ENCODE peak calls at places on chromosomes 7 and 10, in ten cellular contexts. One of them, this sample, is unnamed.
A peak's percentile ranks its signal among the peaks of the same experiment; 100 is the strongest.

GRCh38 chr7:140983802-140984201 is 30.9 kb downstream of the MRPS33 start:
- DNase-seq in stimulated activated CD4-positive, alpha-beta T cell treated with anti-CD3 and anti-CD28 coated beads, Interleukin-1b, Interleukin-23, amount 100 ng/mL, for 4 hours: no peak
- DNase-seq in Ammon's horn: no peak
- DNase-seq in EL: peak; percentile 5
- DNase-seq in AG09309: no peak
- DNase-seq in skeletal muscle cell: no peak
- DNase-seq in anterior cingulate cortex: no peak
- DNase-seq in NCI-H2029: no peak
- DNase-seq in amygdala: no peak
- DNase-seq in GM04504: no peak
- DNase-seq in this sample: no peak

GRCh38 chr7:23530355-23530754 is 1.4 kb downstream of the TRA2A start:
- DNase-seq in stimulated activated CD4-positive, alpha-beta T cell treated with anti-CD3 and anti-CD28 coated beads, Interleukin-1b, Interleukin-23, amount 100 ng/mL, for 4 hours: no peak
- DNase-seq in Ammon's horn: peak; percentile 6
- DNase-seq in EL: peak; percentile 30
- DNase-seq in AG09309: no peak
- DNase-seq in skeletal muscle cell: no peak
- DNase-seq in anterior cingulate cortex: no peak
- DNase-seq in NCI-H2029: peak; percentile 18
- DNase-seq in amygdala: no peak
- DNase-seq in GM04504: peak; percentile 7
- DNase-seq in this sample: no peak

GRCh38 chr7:39682042-39682441 is 58.7 kb downstream of the RALA start:
- DNase-seq in stimulated activated CD4-positive, alpha-beta T cell treated with anti-CD3 and anti-CD28 coated beads, Interleukin-1b, Interleukin-23, amount 100 ng/mL, for 4 hours: no peak
- DNase-seq in Ammon's horn: no peak
- DNase-seq in EL: no peak
- DNase-seq in AG09309: no peak
- DNase-seq in skeletal muscle cell: no peak
- DNase-seq in anterior cingulate cortex: no peak
- DNase-seq in NCI-H2029: no peak
- DNase-seq in amygdala: no peak
- DNase-seq in GM04504: no peak
- DNase-seq in this sample: no peak

GRCh38 chr7:22569586-22570321 is 69.8 kb upstream of the STEAP1B start:
- DNase-seq in stimulated activated CD4-positive, alpha-beta T cell treated with anti-CD3 and anti-CD28 coated beads, Interleukin-1b, Interleukin-23, amount 100 ng/mL, for 4 hours: no peak
- DNase-seq in Ammon's horn: peak; percentile 69
- DNase-seq in EL: peak; percentile 86
- DNase-seq in AG09309: peak; percentile 88
- DNase-seq in skeletal muscle cell: no peak
- DNase-seq in anterior cingulate cortex: peak; percentile 8
- DNase-seq in NCI-H2029: no peak
- DNase-seq in amygdala: no peak
- DNase-seq in GM04504: no peak
- DNase-seq in this sample: no peak

GRCh38 chr10:63919576-63920279 is 398.5 kb downstream of the REEP3 start:
- DNase-seq in stimulated activated CD4-positive, alpha-beta T cell treated with anti-CD3 and anti-CD28 coated beads, Interleukin-1b, Interleukin-23, amount 100 ng/mL, for 4 hours: no peak
- DNase-seq in Ammon's horn: no peak
- DNase-seq in EL: no peak
- DNase-seq in AG09309: no peak
- DNase-seq in skeletal muscle cell: no peak
- DNase-seq in anterior cingulate cortex: no peak
- DNase-seq in NCI-H2029: no peak
- DNase-seq in amygdala: no peak
- DNase-seq in GM04504: no peak
- DNase-seq in this sample: no peak

GRCh38 chr7:107856806-107857540 is 34.0 kb upstream of the DLD start:
- DNase-seq in stimulated activated CD4-positive, alpha-beta T cell treated with anti-CD3 and anti-CD28 coated beads, Interleukin-1b, Interleukin-23, amount 100 ng/mL, for 4 hours: no peak
- DNase-seq in Ammon's horn: no peak
- DNase-seq in EL: no peak
- DNase-seq in AG09309: no peak
- DNase-seq in skeletal muscle cell: no peak
- DNase-seq in anterior cingulate cortex: no peak
- DNase-seq in NCI-H2029: no peak
- DNase-seq in amygdala: no peak
- DNase-seq in GM04504: no peak
- DNase-seq in this sample: no peak

GRCh38 chr7:120583835-120584586 is 273.9 kb downstream of the TSPAN12 start:
- DNase-seq in stimulated activated CD4-positive, alpha-beta T cell treated with anti-CD3 and anti-CD28 coated beads, Interleukin-1b, Interleukin-23, amount 100 ng/mL, for 4 hours: no peak
- DNase-seq in Ammon's horn: no peak
- DNase-seq in EL: peak; percentile 94
- DNase-seq in AG09309: no peak
- DNase-seq in skeletal muscle cell: peak; percentile 71
- DNase-seq in anterior cingulate cortex: no peak
- DNase-seq in NCI-H2029: no peak
- DNase-seq in amygdala: no peak
- DNase-seq in GM04504: peak; percentile 61
- DNase-seq in this sample: no peak

GRCh38 chr10:96279219-96279641 is 7.9 kb upstream of the BLNK start:
- DNase-seq in stimulated activated CD4-positive, alpha-beta T cell treated with anti-CD3 and anti-CD28 coated beads, Interleukin-1b, Interleukin-23, amount 100 ng/mL, for 4 hours: no peak
- DNase-seq in Ammon's horn: no peak
- DNase-seq in EL: no peak
- DNase-seq in AG09309: no peak
- DNase-seq in skeletal muscle cell: no peak
- DNase-seq in anterior cingulate cortex: no peak
- DNase-seq in NCI-H2029: no peak
- DNase-seq in amygdala: no peak
- DNase-seq in GM04504: no peak
- DNase-seq in this sample: no peak

GRCh38 chr7:112603673-112604072 is 122.9 kb downstream of the LSMEM1 start:
- DNase-seq in stimulated activated CD4-positive, alpha-beta T cell treated with anti-CD3 and anti-CD28 coated beads, Interleukin-1b, Interleukin-23, amount 100 ng/mL, for 4 hours: no peak
- DNase-seq in Ammon's horn: no peak
- DNase-seq in EL: no peak
- DNase-seq in AG09309: no peak
- DNase-seq in skeletal muscle cell: no peak
- DNase-seq in anterior cingulate cortex: no peak
- DNase-seq in NCI-H2029: no peak
- DNase-seq in amygdala: no peak
- DNase-seq in GM04504: no peak
- DNase-seq in this sample: no peak

GRCh38 chr10:28250782-28251181 is 52.1 kb downstream of the MPP7 start:
- DNase-seq in stimulated activated CD4-positive, alpha-beta T cell treated with anti-CD3 and anti-CD28 coated beads, Interleukin-1b, Interleukin-23, amount 100 ng/mL, for 4 hours: no peak
- DNase-seq in Ammon's horn: no peak
- DNase-seq in EL: peak; percentile 39
- DNase-seq in AG09309: peak; percentile 25
- DNase-seq in skeletal muscle cell: no peak
- DNase-seq in anterior cingulate cortex: no peak
- DNase-seq in NCI-H2029: no peak
- DNase-seq in amygdala: no peak
- DNase-seq in GM04504: peak; percentile 6
- DNase-seq in this sample: no peak

GRCh38 chr7:6653101-6653995 is 16.2 kb downstream of the ZNF316 start:
- DNase-seq in stimulated activated CD4-positive, alpha-beta T cell treated with anti-CD3 and anti-CD28 coated beads, Interleukin-1b, Interleukin-23, amount 100 ng/mL, for 4 hours: no peak
- DNase-seq in Ammon's horn: no peak
- DNase-seq in EL: no peak
- DNase-seq in AG09309: no peak
- DNase-seq in skeletal muscle cell: no peak
- DNase-seq in anterior cingulate cortex: no peak
- DNase-seq in NCI-H2029: no peak
- DNase-seq in amygdala: no peak
- DNase-seq in GM04504: no peak
- DNase-seq in this sample: no peak

GRCh38 chr7:130205084-130205947 is at the start of gene TMEM209:
- DNase-seq in stimulated activated CD4-positive, alpha-beta T cell treated with anti-CD3 and anti-CD28 coated beads, Interleukin-1b, Interleukin-23, amount 100 ng/mL, for 4 hours: peak; percentile 84
- DNase-seq in Ammon's horn: peak; percentile 96
- DNase-seq in EL: peak; percentile 97
- DNase-seq in AG09309: peak; percentile 85
- DNase-seq in skeletal muscle cell: peak; percentile 90
- DNase-seq in anterior cingulate cortex: peak; percentile 96
- DNase-seq in NCI-H2029: peak; percentile 97
- DNase-seq in amygdala: peak; percentile 96
- DNase-seq in GM04504: peak; percentile 92
- DNase-seq in this sample: peak; percentile 92

GRCh38 chr7:103065666-103066065 is 8.9 kb downstream of the FBXL13 start:
- DNase-seq in stimulated activated CD4-positive, alpha-beta T cell treated with anti-CD3 and anti-CD28 coated beads, Interleukin-1b, Interleukin-23, amount 100 ng/mL, for 4 hours: peak; percentile 36
- DNase-seq in Ammon's horn: no peak
- DNase-seq in EL: peak; percentile 58
- DNase-seq in AG09309: no peak
- DNase-seq in skeletal muscle cell: no peak
- DNase-seq in anterior cingulate cortex: no peak
- DNase-seq in NCI-H2029: no peak
- DNase-seq in amygdala: no peak
- DNase-seq in GM04504: no peak
- DNase-seq in this sample: no peak

GRCh38 chr10:11555556-11555955 is 55.9 kb downstream of the USP6NL start:
- DNase-seq in stimulated activated CD4-positive, alpha-beta T cell treated with anti-CD3 and anti-CD28 coated beads, Interleukin-1b, Interleukin-23, amount 100 ng/mL, for 4 hours: no peak
- DNase-seq in Ammon's horn: no peak
- DNase-seq in EL: no peak
- DNase-seq in AG09309: no peak
- DNase-seq in skeletal muscle cell: no peak
- DNase-seq in anterior cingulate cortex: no peak
- DNase-seq in NCI-H2029: no peak
- DNase-seq in amygdala: no peak
- DNase-seq in GM04504: no peak
- DNase-seq in this sample: no peak

GRCh38 chr10:110336111-110336721 is 31.5 kb upstream of the SMNDC1 start:
- DNase-seq in stimulated activated CD4-positive, alpha-beta T cell treated with anti-CD3 and anti-CD28 coated beads, Interleukin-1b, Interleukin-23, amount 100 ng/mL, for 4 hours: no peak
- DNase-seq in Ammon's horn: peak; percentile 17
- DNase-seq in EL: peak; percentile 97
- DNase-seq in AG09309: peak; percentile 96
- DNase-seq in skeletal muscle cell: peak; percentile 97
- DNase-seq in anterior cingulate cortex: no peak
- DNase-seq in NCI-H2029: no peak
- DNase-seq in amygdala: no peak
- DNase-seq in GM04504: peak; percentile 95
- DNase-seq in this sample: no peak

GRCh38 chr7:2680792-2681490 is 7.1 kb upstream of the AMZ1 start:
- DNase-seq in stimulated activated CD4-positive, alpha-beta T cell treated with anti-CD3 and anti-CD28 coated beads, Interleukin-1b, Interleukin-23, amount 100 ng/mL, for 4 hours: peak; percentile 50
- DNase-seq in Ammon's horn: peak; percentile 92
- DNase-seq in EL: peak; percentile 68
- DNase-seq in AG09309: no peak
- DNase-seq in skeletal muscle cell: no peak
- DNase-seq in anterior cingulate cortex: peak; percentile 91
- DNase-seq in NCI-H2029: peak; percentile 74
- DNase-seq in amygdala: peak; percentile 79
- DNase-seq in GM04504: peak; percentile 40
- DNase-seq in this sample: no peak

GRCh38 chr10:122294006-122294405 is 22.9 kb downstream of the BTBD16 start:
- DNase-seq in stimulated activated CD4-positive, alpha-beta T cell treated with anti-CD3 and anti-CD28 coated beads, Interleukin-1b, Interleukin-23, amount 100 ng/mL, for 4 hours: no peak
- DNase-seq in Ammon's horn: no peak
- DNase-seq in EL: no peak
- DNase-seq in AG09309: no peak
- DNase-seq in skeletal muscle cell: no peak
- DNase-seq in anterior cingulate cortex: no peak
- DNase-seq in NCI-H2029: no peak
- DNase-seq in amygdala: no peak
- DNase-seq in GM04504: no peak
- DNase-seq in this sample: no peak

GRCh38 chr7:131556055-131556911 is at the start of gene PODXL:
- DNase-seq in stimulated activated CD4-positive, alpha-beta T cell treated with anti-CD3 and anti-CD28 coated beads, Interleukin-1b, Interleukin-23, amount 100 ng/mL, for 4 hours: peak; percentile 41
- DNase-seq in Ammon's horn: peak; percentile 76
- DNase-seq in EL: peak; percentile 73
- DNase-seq in AG09309: no peak
- DNase-seq in skeletal muscle cell: no peak
- DNase-seq in anterior cingulate cortex: peak; percentile 64
- DNase-seq in NCI-H2029: peak; percentile 50
- DNase-seq in amygdala: peak; percentile 64
- DNase-seq in GM04504: no peak
- DNase-seq in this sample: peak; percentile 18

GRCh38 chr10:73597346-73597745 is 6.2 kb upstream of the USP54 start:
- DNase-seq in stimulated activated CD4-positive, alpha-beta T cell treated with anti-CD3 and anti-CD28 coated beads, Interleukin-1b, Interleukin-23, amount 100 ng/mL, for 4 hours: no peak
- DNase-seq in Ammon's horn: no peak
- DNase-seq in EL: peak; percentile 45
- DNase-seq in AG09309: no peak
- DNase-seq in skeletal muscle cell: no peak
- DNase-seq in anterior cingulate cortex: no peak
- DNase-seq in NCI-H2029: no peak
- DNase-seq in amygdala: no peak
- DNase-seq in GM04504: no peak
- DNase-seq in this sample: no peak

GRCh38 chr10:89302628-89303027 is 782 bp downstream of the IFIT2 start:
- DNase-seq in stimulated activated CD4-positive, alpha-beta T cell treated with anti-CD3 and anti-CD28 coated beads, Interleukin-1b, Interleukin-23, amount 100 ng/mL, for 4 hours: no peak
- DNase-seq in Ammon's horn: peak; percentile 27
- DNase-seq in EL: peak; percentile 34
- DNase-seq in AG09309: no peak
- DNase-seq in skeletal muscle cell: no peak
- DNase-seq in anterior cingulate cortex: no peak
- DNase-seq in NCI-H2029: no peak
- DNase-seq in amygdala: no peak
- DNase-seq in GM04504: no peak
- DNase-seq in this sample: no peak

GRCh38 chr7:128902761-128903585 is 7.5 kb downstream of the KCP start:
- DNase-seq in stimulated activated CD4-positive, alpha-beta T cell treated with anti-CD3 and anti-CD28 coated beads, Interleukin-1b, Interleukin-23, amount 100 ng/mL, for 4 hours: no peak
- DNase-seq in Ammon's horn: no peak
- DNase-seq in EL: peak; percentile 35
- DNase-seq in AG09309: no peak
- DNase-seq in skeletal muscle cell: no peak
- DNase-seq in anterior cingulate cortex: no peak
- DNase-seq in NCI-H2029: no peak
- DNase-seq in amygdala: no peak
- DNase-seq in GM04504: no peak
- DNase-seq in this sample: no peak

GRCh38 chr7:73769481-73770001 is 529 bp downstream of the CLDN3 start:
- DNase-seq in stimulated activated CD4-positive, alpha-beta T cell treated with anti-CD3 and anti-CD28 coated beads, Interleukin-1b, Interleukin-23, amount 100 ng/mL, for 4 hours: no peak
- DNase-seq in Ammon's horn: no peak
- DNase-seq in EL: no peak
- DNase-seq in AG09309: no peak
- DNase-seq in skeletal muscle cell: no peak
- DNase-seq in anterior cingulate cortex: no peak
- DNase-seq in NCI-H2029: peak; percentile 27
- DNase-seq in amygdala: no peak
- DNase-seq in GM04504: no peak
- DNase-seq in this sample: no peak

GRCh38 chr7:108598153-108598552 is 28.5 kb downstream of the DNAJB9 start:
- DNase-seq in stimulated activated CD4-positive, alpha-beta T cell treated with anti-CD3 and anti-CD28 coated beads, Interleukin-1b, Interleukin-23, amount 100 ng/mL, for 4 hours: no peak
- DNase-seq in Ammon's horn: peak; percentile 68
- DNase-seq in EL: no peak
- DNase-seq in AG09309: no peak
- DNase-seq in skeletal muscle cell: no peak
- DNase-seq in anterior cingulate cortex: peak; percentile 6
- DNase-seq in NCI-H2029: peak; percentile 59
- DNase-seq in amygdala: no peak
- DNase-seq in GM04504: no peak
- DNase-seq in this sample: no peak

GRCh38 chr10:98138031-98138430 is 3.6 kb downstream of the R3HCC1L start:
- DNase-seq in stimulated activated CD4-positive, alpha-beta T cell treated with anti-CD3 and anti-CD28 coated beads, Interleukin-1b, Interleukin-23, amount 100 ng/mL, for 4 hours: no peak
- DNase-seq in Ammon's horn: no peak
- DNase-seq in EL: no peak
- DNase-seq in AG09309: no peak
- DNase-seq in skeletal muscle cell: no peak
- DNase-seq in anterior cingulate cortex: no peak
- DNase-seq in NCI-H2029: no peak
- DNase-seq in amygdala: no peak
- DNase-seq in GM04504: no peak
- DNase-seq in this sample: no peak

GRCh38 chr10:69880301-69881081 is 78.8 kb downstream of the COL13A1 start:
- DNase-seq in stimulated activated CD4-positive, alpha-beta T cell treated with anti-CD3 and anti-CD28 coated beads, Interleukin-1b, Interleukin-23, amount 100 ng/mL, for 4 hours: no peak
- DNase-seq in Ammon's horn: no peak
- DNase-seq in EL: no peak
- DNase-seq in AG09309: no peak
- DNase-seq in skeletal muscle cell: no peak
- DNase-seq in anterior cingulate cortex: no peak
- DNase-seq in NCI-H2029: no peak
- DNase-seq in amygdala: no peak
- DNase-seq in GM04504: no peak
- DNase-seq in this sample: no peak

GRCh38 chr10:88063861-88064521 is 200.6 kb downstream of the PTEN start:
- DNase-seq in stimulated activated CD4-positive, alpha-beta T cell treated with anti-CD3 and anti-CD28 coated beads, Interleukin-1b, Interleukin-23, amount 100 ng/mL, for 4 hours: no peak
- DNase-seq in Ammon's horn: no peak
- DNase-seq in EL: no peak
- DNase-seq in AG09309: no peak
- DNase-seq in skeletal muscle cell: no peak
- DNase-seq in anterior cingulate cortex: no peak
- DNase-seq in NCI-H2029: no peak
- DNase-seq in amygdala: no peak
- DNase-seq in GM04504: no peak
- DNase-seq in this sample: no peak

GRCh38 chr7:1695800-1696454 is 25.9 kb downstream of the ELFN1 start:
- DNase-seq in stimulated activated CD4-positive, alpha-beta T cell treated with anti-CD3 and anti-CD28 coated beads, Interleukin-1b, Interleukin-23, amount 100 ng/mL, for 4 hours: no peak
- DNase-seq in Ammon's horn: no peak
- DNase-seq in EL: no peak
- DNase-seq in AG09309: no peak
- DNase-seq in skeletal muscle cell: no peak
- DNase-seq in anterior cingulate cortex: no peak
- DNase-seq in NCI-H2029: no peak
- DNase-seq in amygdala: no peak
- DNase-seq in GM04504: no peak
- DNase-seq in this sample: no peak

GRCh38 chr7:20784311-20785210 is 2.1 kb downstream of the SP8 start:
- DNase-seq in stimulated activated CD4-positive, alpha-beta T cell treated with anti-CD3 and anti-CD28 coated beads, Interleukin-1b, Interleukin-23, amount 100 ng/mL, for 4 hours: no peak
- DNase-seq in Ammon's horn: no peak
- DNase-seq in EL: peak; percentile 28
- DNase-seq in AG09309: no peak
- DNase-seq in skeletal muscle cell: no peak
- DNase-seq in anterior cingulate cortex: no peak
- DNase-seq in NCI-H2029: no peak
- DNase-seq in amygdala: no peak
- DNase-seq in GM04504: no peak
- DNase-seq in this sample: no peak